ENCODE peak calls at places on chromosomes 1 and 21, in four cellular contexts. One of them, this sample, is unnamed.

GRCh38 chr21:21921410-21922232 is 923.4 kb downstream of the NCAM2 start:
- DNase-seq in nephron progenitor cell: no peak
- DNase-seq in choroid plexus epithelial cell: peak
- DNase-seq in left ventricle myocardium inferior: no peak
- DNase-seq in this sample: no peak

GRCh38 chr1:79928901-79929300 is 922.4 kb upstream of the ADGRL4 start:
- DNase-seq in nephron progenitor cell: no peak
- DNase-seq in choroid plexus epithelial cell: no peak
- DNase-seq in left ventricle myocardium inferior: no peak
- DNase-seq in this sample: no peak

GRCh38 chr1:115980998-115981993 is 5.0 kb downstream of the SLC22A15 start:
- DNase-seq in nephron progenitor cell: peak
- DNase-seq in choroid plexus epithelial cell: peak
- DNase-seq in left ventricle myocardium inferior: no peak
- DNase-seq in this sample: peak

GRCh38 chr1:94679336-94680007 is 137.9 kb upstream of the F3 start:
- DNase-seq in nephron progenitor cell: no peak
- DNase-seq in choroid plexus epithelial cell: peak
- DNase-seq in left ventricle myocardium inferior: peak
- DNase-seq in this sample: no peak

GRCh38 chr1:172980456-172980855 is 70.3 kb downstream of the TNFSF18 start:
- DNase-seq in nephron progenitor cell: no peak
- DNase-seq in choroid plexus epithelial cell: peak
- DNase-seq in left ventricle myocardium inferior: no peak
- DNase-seq in this sample: no peak

GRCh38 chr1:42639116-42639515 is 19.1 kb upstream of the PPIH start:
- DNase-seq in nephron progenitor cell: no peak
- DNase-seq in choroid plexus epithelial cell: peak
- DNase-seq in left ventricle myocardium inferior: no peak
- DNase-seq in this sample: no peak

GRCh38 chr1:220784751-220785150 is 2.0 kb upstream of the MTARC1 start:
- DNase-seq in nephron progenitor cell: no peak
- DNase-seq in choroid plexus epithelial cell: no peak
- DNase-seq in left ventricle myocardium inferior: no peak
- DNase-seq in this sample: no peak

GRCh38 chr1:113192980-113193379 is 120.0 kb downstream of the LRIG2 start:
- DNase-seq in nephron progenitor cell: no peak
- DNase-seq in choroid plexus epithelial cell: no peak
- DNase-seq in left ventricle myocardium inferior: no peak
- DNase-seq in this sample: no peak

GRCh38 chr21:32140212-32141008 is 138.4 kb downstream of the MIS18A start:
- DNase-seq in nephron progenitor cell: no peak
- DNase-seq in choroid plexus epithelial cell: no peak
- DNase-seq in left ventricle myocardium inferior: no peak
- DNase-seq in this sample: no peak

GRCh38 chr21:46158666-46159300 is 3.4 kb upstream of the FTCD start:
- DNase-seq in nephron progenitor cell: no peak
- DNase-seq in choroid plexus epithelial cell: no peak
- DNase-seq in left ventricle myocardium inferior: no peak
- DNase-seq in this sample: no peak

GRCh38 chr21:16644690-16645089 is 868.2 kb upstream of the CXADR start:
- DNase-seq in nephron progenitor cell: no peak
- DNase-seq in choroid plexus epithelial cell: peak
- DNase-seq in left ventricle myocardium inferior: no peak
- DNase-seq in this sample: no peak

GRCh38 chr1:73026114-73026513 is 743.8 kb upstream of the NEGR1 start:
- DNase-seq in nephron progenitor cell: no peak
- DNase-seq in choroid plexus epithelial cell: no peak
- DNase-seq in left ventricle myocardium inferior: no peak
- DNase-seq in this sample: no peak

GRCh38 chr1:61459345-61459744 is 265.6 kb downstream of the TM2D1 start:
- DNase-seq in nephron progenitor cell: no peak
- DNase-seq in choroid plexus epithelial cell: no peak
- DNase-seq in left ventricle myocardium inferior: no peak
- DNase-seq in this sample: no peak

GRCh38 chr1:183319051-183319450 is 99.1 kb downstream of the NMNAT2 start:
- DNase-seq in nephron progenitor cell: no peak
- DNase-seq in choroid plexus epithelial cell: no peak
- DNase-seq in left ventricle myocardium inferior: no peak
- DNase-seq in this sample: no peak

GRCh38 chr1:203555046-203555445 is 61.1 kb downstream of the OPTC start:
- DNase-seq in nephron progenitor cell: no peak
- DNase-seq in choroid plexus epithelial cell: no peak
- DNase-seq in left ventricle myocardium inferior: no peak
- DNase-seq in this sample: no peak

GRCh38 chr1:244012232-244012631 is 38.9 kb upstream of the ZBTB18 start:
- DNase-seq in nephron progenitor cell: no peak
- DNase-seq in choroid plexus epithelial cell: peak
- DNase-seq in left ventricle myocardium inferior: no peak
- DNase-seq in this sample: no peak

DNA sequence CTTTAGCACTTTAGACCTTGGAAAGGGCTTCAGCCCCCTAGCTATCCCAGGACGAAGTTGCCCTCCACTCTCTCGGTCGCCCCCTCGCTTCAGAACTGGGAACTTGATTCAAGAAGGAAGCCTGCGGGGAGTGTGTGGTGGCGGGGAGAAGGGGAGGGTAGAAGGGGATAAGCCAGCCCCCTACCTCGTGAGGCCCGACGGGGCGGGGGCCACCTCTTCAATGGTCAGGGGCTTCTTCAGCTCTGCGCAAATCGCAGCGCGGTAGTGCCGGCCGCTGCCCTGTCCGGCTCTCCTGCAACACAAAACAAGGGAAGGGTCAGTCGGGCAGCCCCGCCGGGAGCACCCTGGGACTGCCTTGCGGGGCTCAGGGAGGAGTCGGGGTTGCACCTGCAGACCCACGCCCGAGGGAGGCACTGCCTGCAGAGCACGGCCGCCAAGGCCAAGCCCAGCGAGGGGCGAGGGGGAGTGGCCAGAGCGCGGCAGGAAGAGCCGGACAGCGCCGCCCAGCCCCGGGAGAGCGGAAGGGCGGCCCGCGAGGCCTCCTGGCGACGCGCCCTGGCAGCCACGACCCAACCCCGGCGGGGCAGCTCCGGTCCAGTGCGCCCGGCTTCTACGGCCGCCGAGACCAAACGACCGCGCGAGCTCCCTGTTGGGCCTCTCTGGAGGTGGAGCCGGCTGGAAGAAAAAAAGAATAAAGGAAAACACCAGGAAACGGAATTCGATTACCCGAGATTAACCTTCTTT is 56.2 kb upstream of the RASAL2 start:
- DNase-seq in nephron progenitor cell: peak
- DNase-seq in choroid plexus epithelial cell: peak
- DNase-seq in left ventricle myocardium inferior: peak
- DNase-seq in this sample: peak
- TF ChIP-seq CTCF in nephron progenitor cell: no peak
- TF ChIP-seq CTCF in choroid plexus epithelial cell: peak
- TF ChIP-seq CTCF in left ventricle myocardium inferior: peak
- TF ChIP-seq CTCF in this sample: peak

GRCh38 chr1:117136749-117137148 is 15.2 kb upstream of the TRIM45 start:
- DNase-seq in nephron progenitor cell: no peak
- DNase-seq in choroid plexus epithelial cell: no peak
- DNase-seq in left ventricle myocardium inferior: no peak
- DNase-seq in this sample: no peak

GRCh38 chr1:117135329-117135728 is 13.8 kb upstream of the TRIM45 start:
- DNase-seq in nephron progenitor cell: no peak
- DNase-seq in choroid plexus epithelial cell: no peak
- DNase-seq in left ventricle myocardium inferior: no peak
- DNase-seq in this sample: no peak

GRCh38 chr1:117142200-117142599 is 20.7 kb upstream of the TRIM45 start:
- DNase-seq in nephron progenitor cell: no peak
- DNase-seq in choroid plexus epithelial cell: peak
- DNase-seq in left ventricle myocardium inferior: no peak
- DNase-seq in this sample: no peak

GRCh38 chr1:117138556-117138955 is 17.0 kb upstream of the TRIM45 start:
- DNase-seq in nephron progenitor cell: no peak
- DNase-seq in choroid plexus epithelial cell: no peak
- DNase-seq in left ventricle myocardium inferior: no peak
- DNase-seq in this sample: no peak

DNA sequence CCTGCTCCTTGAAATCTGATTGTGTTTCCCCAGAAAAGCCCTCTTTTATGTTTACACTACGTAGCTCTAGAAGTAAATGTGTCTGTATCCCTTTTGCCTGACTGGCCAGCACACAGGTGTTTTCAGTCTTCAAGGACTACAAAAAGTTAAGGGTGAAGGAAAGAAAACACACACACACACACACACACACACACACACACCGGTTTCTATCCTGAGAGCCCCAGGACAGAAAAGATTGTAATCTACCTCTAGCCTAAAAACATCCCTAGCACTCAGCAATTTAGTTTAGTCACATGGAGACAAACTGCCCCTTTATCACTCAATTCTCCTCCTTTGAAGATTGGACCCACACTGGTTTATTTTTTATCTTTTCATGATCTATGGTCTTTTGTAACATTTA is 15.7 kb upstream of the TRIM45 start:
- DNase-seq in nephron progenitor cell: no peak
- DNase-seq in choroid plexus epithelial cell: no peak
- DNase-seq in left ventricle myocardium inferior: no peak
- DNase-seq in this sample: no peak
- TF ChIP-seq CTCF in nephron progenitor cell: no peak
- TF ChIP-seq CTCF in choroid plexus epithelial cell: no peak
- TF ChIP-seq CTCF in left ventricle myocardium inferior: no peak
- TF ChIP-seq CTCF in this sample: no peak

DNA sequence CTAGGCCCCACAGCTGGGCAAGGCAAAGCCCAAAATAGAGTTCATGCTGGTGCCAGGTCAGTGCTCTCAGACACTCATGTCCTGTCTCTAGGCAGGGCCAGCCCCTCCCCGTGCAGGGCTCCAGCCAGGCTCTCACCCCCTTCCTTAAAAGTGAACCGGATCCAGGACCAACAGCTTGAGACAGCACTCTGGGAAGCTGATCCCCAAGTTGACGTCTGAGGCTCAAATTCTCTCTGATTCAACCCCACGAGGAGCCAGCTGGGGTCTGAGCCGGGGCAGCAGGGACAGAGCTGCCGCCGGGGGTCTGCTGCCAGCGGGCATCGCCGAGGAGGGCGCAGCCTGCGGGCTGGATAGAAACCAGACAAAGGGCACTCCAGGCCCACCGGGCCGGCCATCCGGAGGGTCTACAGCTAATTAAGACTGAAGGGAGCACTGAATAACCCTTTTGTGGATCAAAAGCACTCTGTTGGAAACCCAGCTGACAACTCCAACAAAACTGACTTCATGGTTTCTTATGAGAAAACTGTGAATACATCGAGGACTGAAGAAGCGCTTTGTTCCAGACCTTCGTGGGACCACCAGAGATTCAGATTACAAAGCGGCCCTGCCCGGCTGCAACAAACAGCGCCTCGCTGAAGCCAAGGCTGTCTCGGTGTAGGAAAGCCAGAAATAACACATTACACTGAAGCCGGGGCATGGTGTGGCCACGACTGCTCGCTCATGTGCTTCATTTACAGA is 95.8 kb downstream of the PSMG1 start:
- DNase-seq in nephron progenitor cell: no peak
- DNase-seq in choroid plexus epithelial cell: no peak
- DNase-seq in left ventricle myocardium inferior: peak
- DNase-seq in this sample: no peak
- TF ChIP-seq CTCF in nephron progenitor cell: no peak
- TF ChIP-seq CTCF in choroid plexus epithelial cell: no peak
- TF ChIP-seq CTCF in left ventricle myocardium inferior: no peak
- TF ChIP-seq CTCF in this sample: no peak

DNA sequence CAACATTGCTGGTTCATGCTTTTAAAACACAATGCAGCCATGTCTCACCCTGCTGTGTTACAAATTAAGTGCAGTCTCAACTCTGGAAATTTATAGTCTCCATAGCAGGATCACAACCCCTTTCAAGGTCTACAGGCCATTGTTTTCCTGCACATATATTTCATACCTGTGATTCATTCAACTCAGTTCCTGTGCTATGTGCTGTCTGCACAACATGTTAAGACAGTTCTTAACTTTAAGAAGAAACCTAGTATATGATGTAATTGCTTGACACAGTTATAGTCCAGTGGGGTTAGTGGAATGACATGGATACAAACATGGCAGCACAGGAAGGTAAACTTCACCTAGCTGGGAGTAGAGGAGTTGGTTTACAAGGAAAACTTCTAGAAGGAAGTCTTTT is 106.4 kb downstream of the IFI44 start:
- DNase-seq in nephron progenitor cell: no peak
- DNase-seq in choroid plexus epithelial cell: no peak
- DNase-seq in left ventricle myocardium inferior: no peak
- DNase-seq in this sample: no peak
- TF ChIP-seq CTCF in nephron progenitor cell: no peak
- TF ChIP-seq CTCF in choroid plexus epithelial cell: no peak
- TF ChIP-seq CTCF in left ventricle myocardium inferior: no peak
- TF ChIP-seq CTCF in this sample: no peak

GRCh38 chr1:27760411-27760810 is 12.6 kb upstream of the STX12 start:
- DNase-seq in nephron progenitor cell: no peak
- DNase-seq in choroid plexus epithelial cell: no peak
- DNase-seq in left ventricle myocardium inferior: no peak
- DNase-seq in this sample: no peak
- TF ChIP-seq CTCF in nephron progenitor cell: no peak
- TF ChIP-seq CTCF in choroid plexus epithelial cell: no peak
- TF ChIP-seq CTCF in left ventricle myocardium inferior: peak
- TF ChIP-seq CTCF in this sample: no peak

This sample was measured in endothelial cell.